ENCODE peak calls at places on chromosomes 12 and 14, in nine cellular contexts. C, R, O, W, P, L, Z, S and N are unnamed samples.
A peak's percentile ranks its signal among the peaks of the same experiment; 100 is the strongest.

GRCh38 chr12:4322789-4323188 is 1.8 kb downstream of the TIGAR start:
- DNase-seq in C (no peak), R (no peak), O (no peak), W (no peak), P (no peak), L (no peak), Z (no peak), S (no peak), N (no peak)

GRCh38 chr12:113043240-113043639 is 13.3 kb upstream of the DTX1 start:
- DNase-seq in C (no peak), R (no peak), O (no peak), W (no peak), P (no peak), L (no peak), Z (no peak), S (no peak), N (no peak)

GRCh38 chr14:24058260-24058950 is 6.6 kb downstream of the CARMIL3 start:
- DNase-seq in C (peak; percentile 74), R (peak; percentile 67), O (peak; percentile 59), W (peak; percentile 67), P (peak; percentile 91), L (peak; percentile 71), Z (peak; percentile 29), S (peak; percentile 94), N (no peak)

GRCh38 chr12:54421175-54421872 is 2.3 kb upstream of the ITGA5 start:
- DNase-seq in C (no peak), R (no peak), O (no peak), W (peak; percentile 59), P (no peak), L (no peak), Z (no peak), S (no peak), N (no peak)

GRCh38 chr14:77832301-77832700 is 32.4 kb downstream of the ADCK1 start:
- DNase-seq in C (no peak), R (no peak), O (no peak), W (no peak), P (no peak), L (no peak), Z (no peak), S (no peak), N (no peak)

GRCh38 chr14:71932229-71932951 is at the start of gene RGS6:
- DNase-seq in C (no peak), R (no peak), O (no peak), W (no peak), P (peak; percentile 30), L (peak; percentile 40), Z (no peak), S (peak; percentile 46), N (peak; percentile 7)

GRCh38 chr14:104897286-104898194 is 27.1 kb upstream of the PLD4 start:
- DNase-seq in C (no peak), R (no peak), O (no peak), W (peak; percentile 42), P (no peak), L (no peak), Z (no peak), S (no peak), N (no peak)

GRCh38 chr12:27865421-27865820 is 85.4 kb upstream of the MANSC4 start:
- DNase-seq in C (peak; percentile 56), R (peak; percentile 98), O (no peak), W (no peak), P (no peak), L (no peak), Z (no peak), S (no peak), N (no peak)

GRCh38 chr12:20376984-20377383 is 8.6 kb downstream of the PDE3A start:
- DNase-seq in C (peak; percentile 44), R (peak; percentile 9), O (no peak), W (no peak), P (no peak), L (peak; percentile 44), Z (no peak), S (no peak), N (no peak)

GRCh38 chr12:117298648-117299225 is 62.7 kb downstream of the NOS1 start:
- DNase-seq in C (no peak), R (no peak), O (no peak), W (no peak), P (no peak), L (no peak), Z (no peak), S (no peak), N (no peak)

GRCh38 chr12:117294206-117294605 is 67.2 kb downstream of the NOS1 start:
- DNase-seq in C (no peak), R (no peak), O (no peak), W (no peak), P (no peak), L (no peak), Z (no peak), S (no peak), N (no peak)

GRCh38 chr12:117292688-117293087 is 68.7 kb downstream of the NOS1 start:
- DNase-seq in C (no peak), R (no peak), O (no peak), W (no peak), P (no peak), L (no peak), Z (no peak), S (no peak), N (no peak)

GRCh38 chr12:117298191-117298590 is 63.2 kb downstream of the NOS1 start:
- DNase-seq in C (no peak), R (no peak), O (no peak), W (no peak), P (no peak), L (no peak), Z (no peak), S (no peak), N (no peak)

GRCh38 chr12:117293510-117293909 is 67.9 kb downstream of the NOS1 start:
- DNase-seq in C (no peak), R (no peak), O (no peak), W (no peak), P (no peak), L (no peak), Z (no peak), S (no peak), N (no peak)
- TF ChIP-seq CTCF in C (no peak), R (no peak), O (no peak), W (no peak), P (no peak), L (no peak), Z (no peak), S (no peak), N (no peak)

DNA sequence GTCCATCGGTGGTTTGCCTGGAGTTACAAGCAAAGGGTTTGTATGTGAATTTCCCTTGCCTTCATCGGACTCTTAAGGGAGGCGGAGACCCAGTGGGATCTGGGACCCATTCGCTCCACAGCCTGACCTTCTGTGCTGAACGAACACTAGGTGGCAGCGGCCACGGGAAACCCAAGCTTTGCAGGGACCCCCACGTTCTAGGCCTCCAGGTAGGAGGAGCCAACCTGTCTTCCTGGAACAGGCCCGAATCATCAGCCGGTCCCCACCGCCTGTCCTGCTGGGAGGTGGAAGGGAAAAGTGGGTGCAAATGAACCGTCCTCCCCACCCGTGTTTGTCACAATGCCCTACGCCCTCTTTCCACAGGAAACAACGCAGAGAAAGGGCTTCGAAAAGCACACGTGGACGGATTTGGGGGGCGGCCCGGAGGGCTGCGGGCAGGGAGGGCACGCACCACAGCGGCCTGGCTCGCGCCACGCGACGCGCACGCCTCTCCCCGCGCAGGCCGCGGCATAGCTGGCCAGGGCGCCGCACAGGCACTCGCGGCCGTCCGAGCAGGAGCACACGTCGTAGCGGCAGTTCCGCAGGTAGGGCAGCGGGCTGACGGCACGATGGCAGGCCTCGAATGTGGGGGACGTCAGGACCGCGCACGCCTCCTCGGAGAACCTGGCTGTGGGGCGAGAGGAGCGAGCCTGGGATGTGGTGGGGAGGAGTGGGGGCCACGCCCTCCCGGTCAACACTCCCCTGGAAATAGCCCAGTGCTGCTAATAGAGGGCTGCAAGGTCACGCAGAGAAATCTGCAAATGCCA is 67.9 kb downstream of the VWF start:
- DNase-seq in C (no peak), R (no peak), O (no peak), W (no peak), P (no peak), L (peak; percentile 39), Z (no peak), S (no peak), N (no peak)
- H3K4me3 ChIP-seq in C (no peak overlapping the region), R (no peak overlapping the region), O (no peak overlapping the region), W (no peak overlapping the region), P (no peak overlapping the region), L (no peak overlapping the region), Z (no peak overlapping the region), S (peak overlapping the region; percentile 34), N (no peak overlapping the region)

GRCh38 chr14:36768638-36769337 is 107.1 kb downstream of the PAX9 start:
- DNase-seq in C (no peak), R (no peak), O (no peak), W (no peak), P (no peak), L (no peak), Z (no peak), S (no peak), N (no peak)

GRCh38 chr14:36773558-36773957 is 111.9 kb downstream of the PAX9 start:
- DNase-seq in C (peak; percentile 36), R (peak; percentile 38), O (no peak), W (no peak), P (no peak), L (peak; percentile 19), Z (no peak), S (no peak), N (no peak)

GRCh38 chr14:36771256-36771655 is 109.6 kb downstream of the PAX9 start:
- DNase-seq in C (no peak), R (no peak), O (no peak), W (no peak), P (peak; percentile 12), L (peak; percentile 14), Z (no peak), S (no peak), N (no peak)

GRCh38 chr14:36767603-36768281 is 106.1 kb downstream of the PAX9 start:
- DNase-seq in C (no peak), R (peak; percentile 27), O (no peak), W (no peak), P (no peak), L (no peak), Z (no peak), S (no peak), N (no peak)

DNA sequence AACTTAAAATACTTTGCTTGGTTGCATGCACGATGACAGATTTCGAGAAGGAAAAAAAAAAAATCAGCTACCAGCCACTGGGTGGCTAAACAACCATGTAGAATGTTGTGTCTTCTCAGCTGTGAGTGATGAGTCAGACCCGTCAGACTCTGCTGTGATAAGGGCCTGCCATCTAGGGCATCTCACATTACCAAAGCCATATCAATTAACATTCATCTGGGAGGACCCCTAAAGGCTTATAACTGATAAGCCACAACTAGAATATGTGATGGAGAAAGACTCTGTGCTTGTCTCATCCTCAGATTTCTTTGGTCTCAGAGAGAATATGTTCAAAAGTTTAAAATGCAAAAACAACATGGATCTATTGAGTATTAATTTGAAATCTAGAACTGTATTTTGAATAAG is 111.5 kb downstream of the PAX9 start:
- DNase-seq in C (peak; percentile 71), R (peak; percentile 18), O (no peak), W (no peak), P (no peak), L (peak; percentile 66), Z (no peak), S (no peak), N (no peak)
- TF ChIP-seq CTCF in C (peak; percentile 12), R (peak; percentile 30), O (peak; percentile 10), W (no peak), P (no peak), L (peak; percentile 44), Z (no peak), S (no peak), N (no peak)

DNA sequence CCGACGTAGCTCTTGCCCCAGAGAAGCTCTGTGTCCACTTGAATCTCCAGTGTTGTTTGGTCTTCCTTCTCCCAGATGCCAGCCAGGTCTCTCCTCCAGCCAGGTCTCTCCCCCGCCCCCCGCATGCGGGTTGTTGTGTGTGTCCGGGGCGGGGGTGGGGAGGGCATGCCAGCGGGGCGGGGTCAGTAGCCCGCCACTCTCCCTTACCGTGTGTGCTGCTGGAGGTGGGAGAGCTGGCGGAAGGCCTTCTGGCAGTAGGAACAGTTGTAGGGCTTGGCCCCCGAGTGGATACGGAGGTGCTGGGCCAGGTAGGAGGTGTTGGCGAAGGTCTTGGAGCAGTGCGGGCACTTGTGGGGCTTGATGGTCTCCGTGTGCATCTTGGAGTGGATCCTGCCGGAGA is 9.2 kb upstream of the ING4 start:
- DNase-seq in C (no peak), R (no peak), O (no peak), W (no peak), P (no peak), L (no peak), Z (no peak), S (no peak), N (no peak)
- H3K4me3 ChIP-seq in C (no peak overlapping the region), R (no peak overlapping the region), O (no peak overlapping the region), W (no peak overlapping the region), P (no peak overlapping the region), L (no peak overlapping the region), Z (no peak overlapping the region), S (no peak overlapping the region), N (no peak overlapping the region)